ENCODE peak calls at places on chromosomes 12 and 14, in eight cellular contexts. U is CD4-positive, alpha-beta T cell; C is Caki2; I is EH; E is MV-4-11; N is tibial artery; G is occipital lobe; V is stomach. W is an unnamed sample.

GRCh38 chr12:119406322-119406721 is 71.8 kb downstream of the CCDC60 start:
- DNase-seq in U (no peak), C (no peak), I (no peak), E (no peak), N (no peak), G (no peak), V (no peak), W (no peak)

GRCh38 chr14:31000629-31001338 is 24.7 kb upstream of the AP4S1 start:
- DNase-seq in U (no peak), C (no peak), I (no peak), E (no peak), N (no peak), G (no peak), V (no peak), W (no peak)

GRCh38 chr12:97767347-97767746 is 304.7 kb downstream of the RMST start:
- DNase-seq in U (no peak), C (no peak), I (no peak), E (no peak), N (no peak), G (no peak), V (no peak), W (no peak)

GRCh38 chr14:56331815-56332214 is 213.6 kb downstream of the PELI2 start:
- DNase-seq in U (no peak), C (no peak), I (no peak), E (no peak), N (no peak), G (no peak), V (no peak), W (no peak)

GRCh38 chr12:119446459-119446858 is 111.9 kb downstream of the CCDC60 start:
- DNase-seq in U (no peak), C (peak), I (no peak), E (no peak), N (no peak), G (no peak), V (no peak), W (no peak)

GRCh38 chr12:51533799-51534198 is 57.2 kb upstream of the SCN8A start:
- DNase-seq in U (no peak), C (no peak), I (peak), E (no peak), N (no peak), G (no peak), V (no peak), W (no peak)

GRCh38 chr12:132345555-132346200 is 16.3 kb upstream of the GALNT9 start:
- DNase-seq in U (no peak), C (no peak), I (no peak), E (no peak), N (no peak), G (no peak), V (no peak), W (no peak)

GRCh38 chr14:92914087-92914656 is 8.8 kb upstream of the CHGA start:
- DNase-seq in U (no peak), C (peak), I (peak), E (peak), N (no peak), G (no peak), V (no peak), W (peak)

GRCh38 chr12:28489256-28489655 is 299.0 kb downstream of the CCDC91 start:
- DNase-seq in U (no peak), C (no peak), I (peak), E (no peak), N (no peak), G (no peak), V (no peak), W (no peak)

GRCh38 chr12:105382771-105383632 is 52.5 kb downstream of the C12orf75 start:
- DNase-seq in U (no peak), C (peak), I (peak), E (peak), N (no peak), G (no peak), V (no peak), W (peak)

GRCh38 chr12:112537710-112538396 is 119.1 kb downstream of the PTPN11 start:
- DNase-seq in U (no peak), C (peak), I (peak), E (peak), N (no peak), G (no peak), V (no peak), W (no peak)

GRCh38 chr12:113569841-113570240 is 98.2 kb upstream of the LHX5 start:
- DNase-seq in U (no peak), C (no peak), I (no peak), E (no peak), N (no peak), G (no peak), V (no peak), W (no peak)

GRCh38 chr12:104201238-104202001 is 14.2 kb upstream of the TXNRD1 start:
- DNase-seq in U (peak), C (peak), I (peak), E (peak), N (peak), G (no peak), V (peak), W (peak)

GRCh38 chr12:54217774-54218221 is 29.0 kb upstream of the SMUG1 start:
- DNase-seq in U (no peak), C (no peak), I (no peak), E (peak), N (no peak), G (peak), V (peak), W (peak)

GRCh38 chr12:109997393-109997792 is 1.2 kb upstream of the GIT2 start:
- DNase-seq in U (no peak), C (no peak), I (no peak), E (peak), N (no peak), G (no peak), V (no peak), W (no peak)

GRCh38 chr12:104115587-104115975 is 22.4 kb downstream of the NFYB start:
- DNase-seq in U (no peak), C (no peak), I (no peak), E (no peak), N (no peak), G (no peak), V (no peak), W (no peak)

GRCh38 chr14:100045687-100046344 is 19.4 kb upstream of the EVL start:
- DNase-seq in U (no peak), C (no peak), I (peak), E (no peak), N (no peak), G (no peak), V (no peak), W (no peak)

GRCh38 chr12:92300781-92301180 is 155.1 kb upstream of the BTG1 start:
- DNase-seq in U (no peak), C (no peak), I (no peak), E (peak), N (no peak), G (no peak), V (no peak), W (no peak)

GRCh38 chr14:99602054-99602787 is 1.8 kb downstream of the CCDC85C start:
- DNase-seq in U (no peak), C (peak), I (peak), E (peak), N (no peak), G (no peak), V (peak), W (peak)

GRCh38 chr14:71460091-71460490 is 472.1 kb upstream of the RGS6 start:
- DNase-seq in U (no peak), C (no peak), I (no peak), E (no peak), N (no peak), G (no peak), V (no peak), W (no peak)